ENCODE peak calls at places on chromosomes 3 and 15, in ten cellular contexts. One of them, this sample, is unnamed.

GRCh38 chr3:172300187-172300586 is 148.1 kb downstream of the GHSR start:
- DNase-seq in hepatocyte: no peak
- DNase-seq in occipital lobe: no peak
- DNase-seq in NCI-H1105: no peak
- DNase-seq in Calu3: no peak
- DNase-seq in KG1: no peak
- DNase-seq in uterus: no peak
- DNase-seq in RKO: no peak
- DNase-seq in T-helper 1 cell: no peak
- DNase-seq in stimulated activated CD8-positive, alpha-beta memory T cell treated with anti-CD3 and anti-CD28 coated beads, Interleukin-7, amount 100 ng/mL, for 24 hours: no peak
- DNase-seq in this sample: no peak

GRCh38 chr3:194204036-194204792 is 68.3 kb downstream of the HES1 start:
- DNase-seq in occipital lobe: no peak
- DNase-seq in NCI-H1105: peak
- DNase-seq in KG1: no peak
- DNase-seq in RKO: no peak
- DNase-seq in Calu3: peak
- DNase-seq in stimulated activated CD8-positive, alpha-beta memory T cell treated with anti-CD3 and anti-CD28 coated beads, Interleukin-7, amount 100 ng/mL, for 24 hours: no peak
- DNase-seq in hepatocyte: peak
- DNase-seq in uterus: no peak
- DNase-seq in T-helper 1 cell: peak
- DNase-seq in this sample: no peak

GRCh38 chr3:126407412-126408044 is 12.8 kb downstream of the CFAP100 start:
- DNase-seq in occipital lobe: no peak
- DNase-seq in NCI-H1105: no peak
- DNase-seq in hepatocyte: no peak
- DNase-seq in Calu3: no peak
- DNase-seq in uterus: no peak
- DNase-seq in T-helper 1 cell: no peak
- DNase-seq in stimulated activated CD8-positive, alpha-beta memory T cell treated with anti-CD3 and anti-CD28 coated beads, Interleukin-7, amount 100 ng/mL, for 24 hours: no peak
- DNase-seq in KG1: no peak
- DNase-seq in RKO: no peak
- DNase-seq in this sample: no peak

GRCh38 chr3:64908292-64908691 is 220.5 kb upstream of the ADAMTS9 start:
- DNase-seq in occipital lobe: no peak
- DNase-seq in hepatocyte: peak
- DNase-seq in T-helper 1 cell: no peak
- DNase-seq in NCI-H1105: no peak
- DNase-seq in uterus: no peak
- DNase-seq in KG1: no peak
- DNase-seq in Calu3: peak
- DNase-seq in stimulated activated CD8-positive, alpha-beta memory T cell treated with anti-CD3 and anti-CD28 coated beads, Interleukin-7, amount 100 ng/mL, for 24 hours: no peak
- DNase-seq in RKO: no peak
- DNase-seq in this sample: no peak

GRCh38 chr15:56927816-56928215 is 9.4 kb downstream of the TCF12 start:
- DNase-seq in KG1: no peak
- DNase-seq in NCI-H1105: no peak
- DNase-seq in uterus: no peak
- DNase-seq in T-helper 1 cell: no peak
- DNase-seq in Calu3: no peak
- DNase-seq in RKO: no peak
- DNase-seq in hepatocyte: no peak
- DNase-seq in stimulated activated CD8-positive, alpha-beta memory T cell treated with anti-CD3 and anti-CD28 coated beads, Interleukin-7, amount 100 ng/mL, for 24 hours: no peak
- DNase-seq in occipital lobe: no peak
- DNase-seq in this sample: no peak

GRCh38 chr3:34568766-34569165 is 770.3 kb downstream of the PDCD6IP start:
- DNase-seq in uterus: no peak
- DNase-seq in Calu3: no peak
- DNase-seq in hepatocyte: no peak
- DNase-seq in stimulated activated CD8-positive, alpha-beta memory T cell treated with anti-CD3 and anti-CD28 coated beads, Interleukin-7, amount 100 ng/mL, for 24 hours: no peak
- DNase-seq in KG1: no peak
- DNase-seq in occipital lobe: no peak
- DNase-seq in RKO: no peak
- DNase-seq in NCI-H1105: no peak
- DNase-seq in T-helper 1 cell: no peak
- DNase-seq in this sample: no peak

GRCh38 chr15:41653760-41654159 is 6.4 kb upstream of the MGA start:
- DNase-seq in stimulated activated CD8-positive, alpha-beta memory T cell treated with anti-CD3 and anti-CD28 coated beads, Interleukin-7, amount 100 ng/mL, for 24 hours: no peak
- DNase-seq in Calu3: no peak
- DNase-seq in RKO: no peak
- DNase-seq in hepatocyte: no peak
- DNase-seq in T-helper 1 cell: no peak
- DNase-seq in uterus: no peak
- DNase-seq in KG1: no peak
- DNase-seq in NCI-H1105: no peak
- DNase-seq in occipital lobe: no peak
- DNase-seq in this sample: no peak

GRCh38 chr3:136752046-136752326 is 192 bp downstream of the STAG1 start:
- DNase-seq in RKO: no peak
- DNase-seq in KG1: no peak
- DNase-seq in stimulated activated CD8-positive, alpha-beta memory T cell treated with anti-CD3 and anti-CD28 coated beads, Interleukin-7, amount 100 ng/mL, for 24 hours: no peak
- DNase-seq in Calu3: no peak
- DNase-seq in occipital lobe: no peak
- DNase-seq in T-helper 1 cell: no peak
- DNase-seq in NCI-H1105: no peak
- DNase-seq in uterus: no peak
- DNase-seq in hepatocyte: peak
- DNase-seq in this sample: no peak

GRCh38 chr3:167854846-167855245 is 119.3 kb downstream of the SERPINI1 start:
- DNase-seq in hepatocyte: no peak
- DNase-seq in occipital lobe: no peak
- DNase-seq in NCI-H1105: no peak
- DNase-seq in RKO: no peak
- DNase-seq in Calu3: no peak
- DNase-seq in stimulated activated CD8-positive, alpha-beta memory T cell treated with anti-CD3 and anti-CD28 coated beads, Interleukin-7, amount 100 ng/mL, for 24 hours: no peak
- DNase-seq in KG1: no peak
- DNase-seq in uterus: no peak
- DNase-seq in T-helper 1 cell: no peak
- DNase-seq in this sample: no peak

GRCh38 chr3:124648551-124648950 is 81.7 kb upstream of the UMPS start:
- DNase-seq in hepatocyte: no peak
- DNase-seq in Calu3: no peak
- DNase-seq in KG1: no peak
- DNase-seq in NCI-H1105: no peak
- DNase-seq in uterus: no peak
- DNase-seq in stimulated activated CD8-positive, alpha-beta memory T cell treated with anti-CD3 and anti-CD28 coated beads, Interleukin-7, amount 100 ng/mL, for 24 hours: no peak
- DNase-seq in occipital lobe: no peak
- DNase-seq in RKO: no peak
- DNase-seq in T-helper 1 cell: no peak
- DNase-seq in this sample: no peak

GRCh38 chr15:73127302-73127936 is 75.2 kb downstream of the NEO1 start:
- DNase-seq in uterus: no peak
- DNase-seq in T-helper 1 cell: peak
- DNase-seq in hepatocyte: peak
- DNase-seq in stimulated activated CD8-positive, alpha-beta memory T cell treated with anti-CD3 and anti-CD28 coated beads, Interleukin-7, amount 100 ng/mL, for 24 hours: no peak
- DNase-seq in KG1: no peak
- DNase-seq in RKO: peak
- DNase-seq in NCI-H1105: peak
- DNase-seq in Calu3: peak
- DNase-seq in occipital lobe: no peak
- DNase-seq in this sample: no peak

GRCh38 chr3:137792633-137793271 is 28.6 kb downstream of the SOX14 start:
- DNase-seq in Calu3: peak
- DNase-seq in KG1: no peak
- DNase-seq in stimulated activated CD8-positive, alpha-beta memory T cell treated with anti-CD3 and anti-CD28 coated beads, Interleukin-7, amount 100 ng/mL, for 24 hours: no peak
- DNase-seq in hepatocyte: peak
- DNase-seq in RKO: peak
- DNase-seq in T-helper 1 cell: peak
- DNase-seq in uterus: no peak
- DNase-seq in NCI-H1105: peak
- DNase-seq in occipital lobe: no peak
- DNase-seq in this sample: no peak

This sample was measured in SIG-M5.